ENCODE peak calls at places on chromosomes 4 and X, in four cellular contexts. One of them, this sample, is unnamed.

GRCh38 chr4:3702551-3703221 is 63.5 kb upstream of the ADRA2C start:
- DNase-seq in fibroblast of the conjunctiva: no peak
- DNase-seq in A549: no peak
- DNase-seq in RWPE1: no peak
- DNase-seq in this sample: no peak

GRCh38 chr4:13464973-13465372 is 19.2 kb downstream of the RAB28 start:
- DNase-seq in fibroblast of the conjunctiva: no peak
- DNase-seq in A549: no peak
- DNase-seq in RWPE1: no peak
- DNase-seq in this sample: no peak

GRCh38 chr4:1049591-1049905 is 38.1 kb downstream of the FGFRL1 start:
- DNase-seq in fibroblast of the conjunctiva: no peak
- DNase-seq in A549: no peak
- DNase-seq in RWPE1: no peak
- DNase-seq in this sample: no peak

GRCh38 chrX:147899715-147900114 is 12.0 kb upstream of the FMR1 start:
- DNase-seq in fibroblast of the conjunctiva: no peak
- DNase-seq in A549: no peak
- DNase-seq in RWPE1: peak
- DNase-seq in this sample: no peak

GRCh38 chr4:147019061-147019460 is 73.4 kb upstream of the TTC29 start:
- DNase-seq in fibroblast of the conjunctiva: peak
- DNase-seq in A549: peak
- DNase-seq in RWPE1: peak
- DNase-seq in this sample: peak

GRCh38 chrX:150692837-150693781 is at the start of gene MTMR1:
- DNase-seq in fibroblast of the conjunctiva: no peak
- DNase-seq in A549: no peak
- DNase-seq in RWPE1: peak
- DNase-seq in this sample: no peak

GRCh38 chr4:99457676-99458075 is 22.5 kb upstream of the ADH7 start:
- DNase-seq in fibroblast of the conjunctiva: no peak
- DNase-seq in A549: no peak
- DNase-seq in RWPE1: no peak
- DNase-seq in this sample: no peak

GRCh38 chrX:103477496-103477895 is 41.8 kb downstream of the RAB40A start:
- DNase-seq in fibroblast of the conjunctiva: no peak
- DNase-seq in A549: no peak
- DNase-seq in RWPE1: no peak
- DNase-seq in this sample: no peak

GRCh38 chr4:8152090-8152864 is 6.3 kb downstream of the ABLIM2 start:
- DNase-seq in fibroblast of the conjunctiva: no peak
- DNase-seq in A549: no peak
- DNase-seq in RWPE1: no peak
- DNase-seq in this sample: no peak

This sample was measured in MCF 10A.